ENCODE peak calls at places on chromosomes 1 and 21, in seven cellular contexts. X is neuronal stem cell; Z is NCI-H187 treated with DMSO at 0.1 percent for 48 hours; F is NCI-H1436; U is T-helper 1 cell; L is fibroblast of mammary gland; E is activated CD4-positive, alpha-beta T cell treated with anti-CD3 and anti-CD28 coated beads, Interleukin-2, amount 50 U/mL, for 24 hours. J is an unnamed sample.

GRCh38 chr1:201827321-201828281 is 1.4 kb upstream of the IPO9 start:
- DNase-seq in U (no peak), Z (no peak), L (peak), X (no peak), E (no peak), F (no peak), J (no peak)

GRCh38 chr1:30748098-30748698 is 9.4 kb downstream of the LAPTM5 start:
- DNase-seq in Z (peak), L (peak), U (no peak), E (no peak), X (no peak), F (peak), J (no peak)

GRCh38 chr1:51750218-51750617 is 128.3 kb downstream of the NRDC start:
- DNase-seq in X (no peak), Z (no peak), L (peak), E (no peak), U (no peak), F (no peak), J (no peak)

GRCh38 chr1:44361478-44361877 is 6.4 kb upstream of the ERI3 start:
- DNase-seq in Z (no peak), L (peak), E (no peak), U (no peak), F (no peak), X (no peak), J (no peak)

GRCh38 chr1:181116819-181117390 is 28.4 kb downstream of the IER5 start:
- DNase-seq in U (no peak), X (no peak), E (no peak), L (no peak), Z (no peak), F (no peak), J (no peak)

GRCh38 chr1:236058141-236058626 is 6.7 kb downstream of the NID1 start:
- DNase-seq in Z (no peak), U (no peak), F (no peak), X (no peak), E (no peak), L (peak), J (no peak)

GRCh38 chr1:38123356-38123755 is 76.8 kb upstream of the POU3F1 start:
- DNase-seq in L (no peak), F (no peak), X (no peak), Z (no peak), E (no peak), U (no peak), J (no peak)

GRCh38 chr1:225425211-225425786 is 2.5 kb downstream of the LBR start:
- DNase-seq in E (no peak), U (no peak), F (no peak), X (no peak), Z (no peak), L (peak), J (no peak)

GRCh38 chr1:223748405-223748772 is 36.0 kb downstream of the CAPN2 start:
- DNase-seq in E (no peak), Z (no peak), F (no peak), X (no peak), L (peak), U (no peak), J (no peak)

GRCh38 chr1:165883056-165883455 is 55.6 kb downstream of the UCK2 start:
- DNase-seq in U (no peak), Z (no peak), E (no peak), F (no peak), X (no peak), L (no peak), J (no peak)

GRCh38 chr1:17201201-17202021 is 3.5 kb upstream of the PADI1 start:
- DNase-seq in X (no peak), E (no peak), Z (no peak), F (no peak), L (no peak), U (no peak), J (no peak)

GRCh38 chr1:46725736-46726108 is 6.8 kb upstream of the EFCAB14 start:
- DNase-seq in Z (no peak), F (no peak), L (peak), U (no peak), X (no peak), E (no peak), J (no peak)

GRCh38 chr1:153612755-153613331 is at the start of gene S100A16:
- DNase-seq in L (peak), U (no peak), E (no peak), Z (no peak), F (no peak), X (no peak), J (no peak)

GRCh38 chr1:204971700-204972336 is 71.2 kb upstream of the CNTN2 start:
- DNase-seq in Z (no peak), X (no peak), E (no peak), L (peak), F (no peak), U (no peak), J (no peak)

GRCh38 chr1:58432813-58433668 is 113.5 kb downstream of the OMA1 start:
- DNase-seq in U (no peak), L (peak), F (peak), X (peak), E (no peak), Z (no peak), J (peak)

GRCh38 chr21:26845066-26845749 is at the start of gene ADAMTS1:
- DNase-seq in E (no peak), L (peak), F (no peak), U (no peak), X (peak), Z (no peak), J (peak)

GRCh38 chr1:212401838-212402582 is 12.7 kb downstream of the PACC1 start:
- DNase-seq in X (no peak), F (no peak), U (no peak), Z (no peak), L (peak), E (no peak), J (no peak)

GRCh38 chr1:27098447-27099153 is 56.3 kb downstream of the SLC9A1 start:
- DNase-seq in X (no peak), Z (no peak), U (no peak), F (no peak), E (no peak), L (no peak), J (no peak)

GRCh38 chr1:62746086-62746808 is 37.7 kb upstream of the ATG4C start:
- DNase-seq in L (peak), X (no peak), F (peak), U (no peak), E (no peak), Z (no peak), J (no peak)

GRCh38 chr1:86779308-86780191 is 75.2 kb downstream of the SH3GLB1 start:
- DNase-seq in X (no peak), L (peak), U (no peak), Z (no peak), E (no peak), F (no peak), J (no peak)

GRCh38 chr1:196029410-196029809 is 578.8 kb downstream of the KCNT2 start:
- DNase-seq in E (no peak), U (no peak), F (no peak), X (no peak), L (no peak), Z (no peak), J (no peak)

GRCh38 chr1:15328785-15329480 is 80.8 kb upstream of the EFHD2 start:
- DNase-seq in Z (no peak), L (peak), F (no peak), X (no peak), E (no peak), U (no peak), J (no peak)

GRCh38 chr1:43481481-43481880 is 27.8 kb upstream of the HYI start:
- DNase-seq in L (peak), Z (no peak), F (no peak), U (no peak), X (no peak), E (no peak), J (no peak)

GRCh38 chr1:54853793-54854370 is 33.1 kb downstream of the DHCR24 start:
- DNase-seq in E (no peak), X (no peak), U (no peak), F (no peak), L (no peak), Z (no peak), J (no peak)

GRCh38 chr1:21216835-21217811 is 40.4 kb upstream of the EIF4G3 start:
- DNase-seq in Z (no peak), L (peak), U (peak), E (peak), F (peak), X (no peak), J (peak)

GRCh38 chr1:204927673-204928641 is 57.3 kb downstream of the NFASC start:
- DNase-seq in L (no peak), Z (no peak), E (no peak), U (no peak), F (no peak), X (no peak), J (no peak)

GRCh38 chr21:34367320-34367935 is 3.6 kb downstream of the KCNE2 start:
- DNase-seq in L (peak), X (no peak), E (no peak), U (peak), F (peak), Z (peak), J (peak)

GRCh38 chr1:169115891-169116585 is 9.5 kb downstream of the ATP1B1 start:
- DNase-seq in L (no peak), Z (no peak), F (no peak), X (no peak), U (no peak), E (no peak), J (no peak)

GRCh38 chr1:235351898-235352297 is 15.3 kb upstream of the TBCE start:
- DNase-seq in X (no peak), L (no peak), E (no peak), U (no peak), Z (no peak), F (no peak), J (no peak)

J was measured in endothelial cell.